ENCODE peak calls at places on chromosome 22, in nine cellular contexts. D is thoracic aorta, L is transverse colon, I is BJ, O is psoas muscle, T is choroid plexus epithelial cell, E is endothelial cell of umbilical vein, Y is skeletal muscle cell, B is brain microvascular endothelial cell. V is an unnamed sample.

GRCh38 chr22:26642465-26643367 is 14.7 kb upstream of the MIAT start:
- DNase-seq in L (peak), B (no peak), E (no peak), Y (no peak), D (no peak), O (no peak), I (no peak), T (peak), V (no peak)

GRCh38 chr22:41688365-41689211 is at the start of gene SNU13:
- DNase-seq in D (peak), T (peak), E (peak), I (no peak), Y (peak), B (peak), O (peak), L (peak), V (peak)

GRCh38 chr22:19745155-19746133 is 15.1 kb upstream of the TBX1 start:
- DNase-seq in I (no peak), B (no peak), L (no peak), D (no peak), Y (peak), T (no peak), O (peak), E (no peak), V (no peak)

GRCh38 chr22:41565403-41566054 is 4.7 kb downstream of the CSDC2 start:
- DNase-seq in O (no peak), Y (no peak), T (peak), E (peak), I (peak), D (no peak), B (peak), L (peak), V (peak)

GRCh38 chr22:11629661-11630385 is 3898.2 kb upstream of the OR11H1 start:
- DNase-seq in D (no peak), E (no peak), T (no peak), O (peak), B (no peak), Y (no peak), L (no peak), I (no peak), V (no peak)

GRCh38 chr22:32723632-32724031 is 77.9 kb upstream of the TIMP3 start:
- DNase-seq in Y (peak), T (peak), O (peak), I (peak), L (peak), B (peak), D (no peak), E (no peak), V (peak)

GRCh38 chr22:19533049-19533626 is 8.9 kb upstream of the CLDN5 start:
- DNase-seq in E (no peak), Y (no peak), D (no peak), B (no peak), L (no peak), O (no peak), I (no peak), T (no peak), V (no peak)

GRCh38 chr22:19823191-19823590 is 31.5 kb downstream of the GNB1L start:
- DNase-seq in L (no peak), B (no peak), D (no peak), O (no peak), I (no peak), E (no peak), T (no peak), Y (no peak), V (no peak)

GRCh38 chr22:17234144-17234623 is 14.9 kb upstream of the ADA2 start:
- DNase-seq in I (no peak), B (no peak), O (peak), D (no peak), E (no peak), T (peak), Y (no peak), L (no peak), V (no peak)

GRCh38 chr22:32700186-32700882 is 101.2 kb upstream of the TIMP3 start:
- DNase-seq in L (no peak), E (no peak), Y (no peak), D (no peak), T (no peak), I (no peak), O (no peak), B (no peak), V (peak)

GRCh38 chr22:43155789-43156188 is 4.4 kb downstream of the TSPO start:
- DNase-seq in E (no peak), T (no peak), I (no peak), B (no peak), D (no peak), O (no peak), L (no peak), Y (no peak), V (peak)

GRCh38 chr22:46604306-46604690 is 15.9 kb upstream of the GRAMD4 start:
- DNase-seq in D (no peak), B (peak), O (no peak), T (peak), E (no peak), I (no peak), Y (no peak), L (peak), V (peak)
- H3K4me3 ChIP-seq in D (no peak), B (peak), O (no peak), T (peak), E (no peak), I (peak), Y (no peak), L (no peak), V (no peak)

GRCh38 chr22:21640810-21641209 is 1.3 kb upstream of the SDF2L1 start:
- DNase-seq in Y (no peak), I (no peak), E (no peak), T (no peak), B (no peak), O (no peak), D (no peak), L (no peak), V (no peak)

GRCh38 chr22:21641417-21641794 is 696 bp upstream of the SDF2L1 start:
- DNase-seq in T (peak), I (no peak), E (peak), B (no peak), O (peak), L (peak), Y (no peak), D (no peak), V (peak)

GRCh38 chr22:21641795-21642583 is at the start of gene SDF2L1:
- DNase-seq in B (peak), T (peak), I (peak), L (peak), Y (peak), E (peak), D (peak), O (peak), V (peak)

GRCh38 chr22:21642584-21643448 is 714 bp downstream of the SDF2L1 start:
- DNase-seq in T (peak), B (peak), D (no peak), E (peak), L (peak), O (peak), I (no peak), Y (no peak), V (peak)

DNA sequence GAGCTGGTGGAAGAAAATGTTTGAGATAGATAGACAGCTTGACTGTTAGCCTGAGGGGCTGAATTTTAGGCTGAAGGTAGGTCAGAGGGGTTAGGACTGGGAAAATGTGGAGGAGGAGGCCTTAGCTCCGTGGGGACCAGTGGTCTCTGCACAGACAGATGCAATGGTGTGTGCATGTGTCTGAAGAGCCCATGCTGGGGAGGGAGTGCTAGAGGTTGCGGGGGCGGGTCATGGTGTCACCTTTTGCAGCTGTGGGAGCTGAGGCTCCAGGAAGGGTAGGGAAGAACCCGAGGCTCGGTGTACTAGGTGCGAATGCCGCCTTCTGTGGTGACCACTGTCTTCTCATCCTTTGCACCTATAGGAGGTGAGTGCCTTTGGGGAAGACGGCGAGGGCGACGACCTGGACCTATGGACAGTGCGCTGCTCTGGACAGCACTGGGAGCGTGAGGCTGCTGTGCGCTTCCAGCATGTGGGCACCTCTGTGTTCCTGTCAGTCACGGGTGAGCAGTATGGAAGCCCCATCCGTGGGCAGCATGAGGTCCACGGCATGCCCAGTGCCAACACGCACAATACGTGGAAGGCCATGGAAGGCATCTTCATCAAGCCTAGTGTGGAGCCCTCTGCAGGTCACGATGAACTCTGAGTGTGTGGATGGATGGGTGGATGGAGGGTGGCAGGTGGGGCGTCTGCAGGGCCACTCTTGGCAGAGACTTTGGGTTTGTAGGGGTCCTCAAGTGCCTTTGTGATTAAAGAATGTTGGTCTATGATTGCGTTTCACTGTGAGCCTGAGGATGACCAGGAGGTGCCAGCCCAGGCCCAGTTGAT is 1.6 kb downstream of the SDF2L1 start:
- DNase-seq in B (no peak), Y (no peak), O (no peak), D (no peak), I (no peak), T (no peak), E (no peak), L (no peak), V (no peak)
- H3K4me3 ChIP-seq in B (peak), Y (peak), O (peak), D (peak), I (no peak), T (no peak), E (peak), L (no peak), V (no peak)

DNA sequence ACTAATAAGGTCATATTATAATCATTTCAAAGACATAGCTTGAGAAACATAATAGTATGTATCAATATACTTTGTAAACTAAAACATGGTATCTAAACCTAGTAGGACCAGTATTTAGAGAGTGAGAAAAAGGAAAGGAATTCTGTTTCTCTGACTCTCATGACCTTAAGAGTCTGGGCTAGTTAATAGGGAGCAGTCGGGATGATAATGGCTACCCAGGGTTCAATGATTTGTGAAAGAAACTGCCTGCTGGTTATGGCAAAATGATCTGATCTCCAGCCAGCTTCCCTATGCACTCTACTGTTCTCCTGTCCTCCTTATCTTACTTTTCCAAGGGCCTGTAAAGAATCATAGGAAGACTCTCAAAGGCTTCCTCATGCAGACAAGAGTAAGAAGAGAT is 193.1 kb upstream of the PITPNB start:
- DNase-seq in Y (no peak), I (no peak), D (no peak), L (no peak), E (no peak), T (no peak), B (no peak), O (no peak), V (no peak)
- H3K4me3 ChIP-seq in Y (no peak), I (no peak), D (no peak), L (no peak), E (no peak), T (no peak), B (no peak), O (no peak), V (no peak)

GRCh38 chr22:39291501-39291900 is 27.9 kb downstream of the RPL3 start:
- DNase-seq in T (no peak), L (no peak), D (no peak), B (no peak), E (no peak), Y (no peak), O (no peak), I (no peak), V (no peak)

GRCh38 chr22:39292002-39292401 is 27.4 kb downstream of the RPL3 start:
- DNase-seq in O (no peak), I (no peak), D (no peak), Y (no peak), B (no peak), L (no peak), E (no peak), T (no peak), V (no peak)

GRCh38 chr22:39289445-39290247 is 29.8 kb downstream of the RPL3 start:
- DNase-seq in L (no peak), E (no peak), B (no peak), O (no peak), T (no peak), Y (no peak), D (no peak), I (no peak), V (no peak)

GRCh38 chr22:39290724-39291161 is 28.7 kb downstream of the RPL3 start:
- DNase-seq in O (peak), Y (no peak), L (no peak), T (peak), I (no peak), B (peak), E (peak), D (no peak), V (no peak)

GRCh38 chr22:39290248-39290720 is 29.1 kb downstream of the RPL3 start:
- DNase-seq in I (no peak), L (no peak), E (no peak), O (no peak), B (no peak), T (no peak), Y (no peak), D (no peak), V (no peak)
- H3K4me3 ChIP-seq in I (no peak), L (no peak), E (no peak), O (no peak), B (no peak), T (no peak), Y (no peak), D (no peak), V (no peak)

GRCh38 chr22:20979940-20980453 is 2.1 kb upstream of the LZTR1 start:
- DNase-seq in T (no peak), O (no peak), D (no peak), B (no peak), I (no peak), Y (no peak), L (no peak), E (no peak), V (no peak)
- H3K4me3 ChIP-seq in T (peak), O (peak), D (peak), B (peak), I (peak), Y (peak), L (no peak), E (no peak), V (peak)

GRCh38 chr22:46390652-46391301 is 55.3 kb downstream of the TRMU start:
- DNase-seq in E (peak), L (peak), T (peak), B (peak), Y (peak), O (peak), D (no peak), I (peak), V (peak)
- H3K4me3 ChIP-seq in E (no peak), L (no peak), T (peak), B (no peak), Y (peak), O (peak), D (no peak), I (no peak), V (peak)

GRCh38 chr22:50719814-50720300 is 18.1 kb upstream of the ACR start:
- DNase-seq in B (no peak), D (no peak), T (no peak), Y (no peak), O (no peak), I (no peak), L (no peak), E (no peak), V (no peak)
- H3K4me3 ChIP-seq in B (no peak), D (no peak), T (no peak), Y (no peak), O (no peak), I (no peak), L (no peak), E (no peak), V (no peak)

V was measured in AG10803.